ENCODE peak calls at places on chromosomes 5 and 9, in nine cellular contexts. E is transverse colon, O is brain microvascular endothelial cell, W is stomach, N is progenitor cell of endocrine pancreas, R is mesothelial cell of epicardium, T is fibroblast of the aortic adventitia, J is GM13977, Q is neural crest cell. K is an unnamed sample.

GRCh38 chr5:132142459-132142858 is 68.9 kb downstream of the CSF2 start:
- DNase-seq in E (no peak), O (no peak), W (no peak), N (no peak), R (no peak), T (no peak), J (no peak), Q (no peak), K (no peak)

GRCh38 chr5:157025093-157025698 is 33.7 kb downstream of the HAVCR1 start:
- DNase-seq in E (peak; percentile 22), O (no peak), W (peak; percentile 27), N (no peak), R (no peak), T (no peak), J (no peak), Q (no peak), K (no peak)

GRCh38 chr5:139388198-139388821 is 1.4 kb downstream of the MZB1 start:
- DNase-seq in E (peak; percentile 86), O (no peak), W (peak; percentile 72), N (no peak), R (no peak), T (peak; percentile 51), J (peak; percentile 57), Q (no peak), K (no peak)

GRCh38 chr5:36535390-36535789 is 71.0 kb upstream of the SLC1A3 start:
- DNase-seq in E (no peak), O (no peak), W (no peak), N (no peak), R (no peak), T (no peak), J (no peak), Q (no peak), K (no peak)

GRCh38 chr9:96513622-96514021 is 63.7 kb downstream of the HABP4 start:
- DNase-seq in E (no peak), O (peak; percentile 60), W (no peak), N (no peak), R (no peak), T (peak; percentile 54), J (no peak), Q (no peak), K (no peak)

GRCh38 chr9:2109066-2109650 is 94.0 kb downstream of the SMARCA2 start:
- DNase-seq in E (no peak), O (peak; percentile 48), W (no peak), N (no peak), R (no peak), T (peak; percentile 40), J (no peak), Q (no peak), K (no peak)

GRCh38 chr5:61837788-61838187 is 468.2 kb upstream of the KIF2A start:
- DNase-seq in E (no peak), O (no peak), W (no peak), N (no peak), R (no peak), T (no peak), J (no peak), Q (no peak), K (no peak)

GRCh38 chr9:118609355-118610044 is 759.7 kb downstream of the BRINP1 start:
- DNase-seq in E (no peak), O (peak; percentile 25), W (no peak), N (no peak), R (no peak), T (peak; percentile 48), J (no peak), Q (no peak), K (no peak)

GRCh38 chr5:12570688-12571087 is 666.4 kb upstream of the CTNND2 start:
- DNase-seq in E (no peak), O (no peak), W (no peak), N (no peak), R (no peak), T (no peak), J (no peak), Q (no peak), K (no peak)

GRCh38 chr9:77805810-77806209 is 157.7 kb upstream of the GNA14 start:
- DNase-seq in E (no peak), O (no peak), W (no peak), N (no peak), R (no peak), T (no peak), J (no peak), Q (no peak), K (no peak)

GRCh38 chr5:1212881-1213280 is 11.5 kb downstream of the SLC6A19 start:
- DNase-seq in E (no peak), O (no peak), W (no peak), N (no peak), R (no peak), T (no peak), J (no peak), Q (no peak), K (no peak)

GRCh38 chr9:22029231-22029630 is 20.1 kb upstream of the CDKN2B start:
- DNase-seq in E (no peak), O (no peak), W (no peak), N (no peak), R (no peak), T (no peak), J (no peak), Q (no peak), K (no peak)

GRCh38 chr5:115168829-115169391 is 798 bp downstream of the TRIM36 start:
- DNase-seq in E (peak; percentile 27), O (no peak), W (no peak), N (no peak), R (no peak), T (no peak), J (peak; percentile 40), Q (no peak), K (peak; percentile 42)

GRCh38 chr5:168941901-168942300 is 359.0 kb downstream of the SLIT3 start:
- DNase-seq in E (no peak), O (no peak), W (no peak), N (no peak), R (no peak), T (no peak), J (no peak), Q (no peak), K (no peak)

GRCh38 chr5:138946241-138946623 is 71.1 kb upstream of the LRRTM2 start:
- DNase-seq in E (no peak), O (no peak), W (no peak), N (peak; percentile 47), R (no peak), T (no peak), J (no peak), Q (no peak), K (peak; percentile 81)

GRCh38 chr5:135249658-135250057 is 149.4 kb downstream of the MACROH2A1 start:
- DNase-seq in E (no peak), O (peak; percentile 37), W (peak; percentile 4), N (no peak), R (peak; percentile 24), T (peak; percentile 29), J (no peak), Q (no peak), K (no peak)

GRCh38 chr5:91670565-91670964 is 287.4 kb upstream of the ARRDC3 start:
- DNase-seq in E (no peak), O (no peak), W (no peak), N (no peak), R (no peak), T (no peak), J (no peak), Q (no peak), K (peak; percentile 17)

GRCh38 chr9:16626577-16627130 is 243.8 kb downstream of the BNC2 start:
- DNase-seq in E (no peak), O (peak; percentile 89), W (no peak), N (no peak), R (no peak), T (peak; percentile 84), J (no peak), Q (no peak), K (peak; percentile 33)

GRCh38 chr9:88233091-88233490 is 94.8 kb upstream of the SPATA31C2 start:
- DNase-seq in E (no peak), O (no peak), W (no peak), N (no peak), R (no peak), T (no peak), J (no peak), Q (no peak), K (no peak)

GRCh38 chr5:150649108-150649827 is 8.8 kb downstream of the SYNPO start:
- DNase-seq in E (no peak), O (no peak), W (no peak), N (no peak), R (no peak), T (no peak), J (no peak), Q (no peak), K (no peak)
- TF ChIP-seq CTCF in E (no peak), O (no peak), W (no peak), N (no peak), R (no peak), T (no peak), J (no peak), Q (no peak), K (no peak)

GRCh38 chr9:12702160-12702758 is 9.1 kb downstream of the TYRP1 start:
- DNase-seq in E (peak; percentile 16), O (peak; percentile 67), W (no peak), N (peak; percentile 12), R (peak; percentile 43), T (peak; percentile 85), J (no peak), Q (peak; percentile 45), K (peak; percentile 41)
- TF ChIP-seq CTCF in E (peak; percentile 29), O (peak; percentile 80), W (no peak), N (peak; percentile 76), R (peak; percentile 52), T (peak; percentile 70), J (no peak), Q (peak; percentile 75), K (peak; percentile 67)

GRCh38 chr9:137988051-137988450 is 110.5 kb downstream of the CACNA1B start:
- DNase-seq in E (no peak), O (no peak), W (peak; percentile 24), N (no peak), R (no peak), T (no peak), J (no peak), Q (no peak), K (no peak)

GRCh38 chr9:137988701-137989100 is 111.1 kb downstream of the CACNA1B start:
- DNase-seq in E (no peak), O (no peak), W (peak; percentile 9), N (no peak), R (no peak), T (no peak), J (no peak), Q (no peak), K (no peak)

GRCh38 chr9:137987244-137988030 is 109.9 kb downstream of the CACNA1B start:
- DNase-seq in E (no peak), O (no peak), W (no peak), N (no peak), R (no peak), T (no peak), J (no peak), Q (no peak), K (no peak)

GRCh38 chr9:137989156-137989555 is 111.6 kb downstream of the CACNA1B start:
- DNase-seq in E (no peak), O (no peak), W (peak; percentile 11), N (no peak), R (no peak), T (no peak), J (no peak), Q (no peak), K (no peak)

GRCh38 chr9:137989999-137990715 is 112.6 kb downstream of the CACNA1B start:
- DNase-seq in E (no peak), O (no peak), W (peak; percentile 13), N (no peak), R (no peak), T (no peak), J (no peak), Q (no peak), K (no peak)
- TF ChIP-seq CTCF in E (no peak), O (no peak), W (no peak), N (no peak), R (no peak), T (no peak), J (no peak), Q (no peak), K (no peak)

GRCh38 chr5:11062379-11062778 is 301.3 kb upstream of the DAP start:
- DNase-seq in E (no peak), O (peak; percentile 2), W (no peak), N (no peak), R (no peak), T (no peak), J (no peak), Q (no peak), K (no peak)
- TF ChIP-seq CTCF in E (no peak), O (peak; percentile 35), W (no peak), N (no peak), R (no peak), T (no peak), J (no peak), Q (no peak), K (no peak)